ENCODE peak calls at places on chromosomes 4 and X, in eight cellular contexts. P, C, X, H, I, F, E and N are unnamed samples.

GRCh38 chrX:20274121-20274520 is 7.4 kb upstream of the RPS6KA3 start:
- DNase-seq in X (no peak), F (no peak), C (no peak), H (no peak), E (no peak), P (no peak), I (no peak), N (no peak)

GRCh38 chr4:41509411-41510008 is 28.4 kb upstream of the LIMCH1 start:
- DNase-seq in I (peak), E (no peak), X (peak), P (no peak), F (no peak), H (no peak), C (peak), N (peak)

GRCh38 chr4:38189445-38189844 is 229.2 kb downstream of the PTTG2 start:
- DNase-seq in C (no peak), E (no peak), P (no peak), I (peak), X (no peak), H (no peak), F (peak), N (no peak)

GRCh38 chrX:154378059-154378798 is 866 bp upstream of the EMD start:
- DNase-seq in P (no peak), H (peak), E (no peak), X (peak), F (no peak), I (peak), C (no peak), N (peak)

GRCh38 chr4:182382941-182383340 is 139.7 kb downstream of the TENM3 start:
- DNase-seq in C (no peak), P (no peak), H (no peak), I (no peak), X (no peak), F (no peak), E (no peak), N (no peak)

GRCh38 chr4:159398236-159398638 is 295.4 kb downstream of the RAPGEF2 start:
- DNase-seq in H (no peak), F (no peak), P (no peak), C (no peak), I (no peak), X (no peak), E (no peak), N (no peak)

GRCh38 chrX:30831082-30831481 is 58.0 kb downstream of the TAB3 start:
- DNase-seq in P (no peak), F (no peak), X (no peak), E (no peak), C (no peak), H (no peak), I (no peak), N (no peak)

GRCh38 chrX:68988865-68989264 is 160.0 kb downstream of the EFNB1 start:
- DNase-seq in X (no peak), E (no peak), F (no peak), C (no peak), P (no peak), H (no peak), I (no peak), N (no peak)

GRCh38 chrX:30881797-30882196 is 7.3 kb downstream of the TAB3 start:
- DNase-seq in I (no peak), H (no peak), X (no peak), F (no peak), C (no peak), P (no peak), E (no peak), N (no peak)

GRCh38 chr4:22744478-22745062 is 51.8 kb downstream of the GBA3 start:
- DNase-seq in C (no peak), F (no peak), E (no peak), P (no peak), I (no peak), H (no peak), X (no peak), N (no peak)

GRCh38 chrX:21645437-21646220 is 12.5 kb downstream of the KLHL34 start:
- DNase-seq in F (no peak), X (no peak), E (no peak), H (no peak), I (no peak), P (no peak), C (no peak), N (no peak)

GRCh38 chr4:118249890-118250289 is 102.9 kb downstream of the PRSS12 start:
- DNase-seq in P (no peak), C (no peak), H (no peak), I (no peak), F (no peak), X (no peak), E (no peak), N (no peak)

GRCh38 chr4:12499693-12500092 is 984.4 kb downstream of the RAB28 start:
- DNase-seq in I (no peak), X (no peak), E (no peak), F (no peak), C (no peak), H (no peak), P (no peak), N (peak)

GRCh38 chr4:4461850-4462249 is 74.9 kb downstream of the NSG1 start:
- DNase-seq in C (no peak), I (no peak), H (no peak), P (peak), X (no peak), F (no peak), E (no peak), N (no peak)

GRCh38 chr4:175971393-175972179 is 94.1 kb upstream of the WDR17 start:
- DNase-seq in E (no peak), H (no peak), I (no peak), C (no peak), X (no peak), F (peak), P (no peak), N (no peak)

GRCh38 chrX:124300412-124300811 is 32.0 kb upstream of the TEX13D start:
- DNase-seq in I (no peak), F (no peak), H (no peak), P (no peak), X (no peak), E (no peak), C (no peak), N (no peak)

GRCh38 chr4:151573945-151574344 is 165.0 kb downstream of the FHIP1A start:
- DNase-seq in F (no peak), I (no peak), P (no peak), C (no peak), X (no peak), H (no peak), E (no peak), N (no peak)

GRCh38 chrX:84186603-84187358 is 1.2 kb downstream of the RPS6KA6 start:
- DNase-seq in X (peak), E (no peak), I (no peak), P (no peak), H (no peak), C (no peak), F (peak), N (no peak)

GRCh38 chrX:2559124-2559523 is 58.3 kb upstream of the DHRSX start:
- DNase-seq in E (no peak), F (no peak), I (no peak), H (no peak), C (no peak), X (no peak), P (no peak), N (no peak)

GRCh38 chrX:51866156-51866555 is 27.3 kb upstream of the MAGED1 start:
- DNase-seq in E (no peak), I (no peak), P (no peak), F (peak), H (no peak), C (no peak), X (no peak), N (no peak)

GRCh38 chr4:14928035-14928434 is 74.2 kb upstream of the CPEB2 start:
- DNase-seq in C (peak), I (no peak), P (no peak), F (no peak), H (no peak), X (no peak), E (no peak), N (no peak)

GRCh38 chr4:165767671-165768070 is 105.4 kb upstream of the TLL1 start:
- DNase-seq in H (no peak), I (no peak), P (no peak), C (no peak), F (no peak), X (no peak), E (no peak), N (no peak)

GRCh38 chr4:76293705-76294274 is 12.7 kb upstream of the STBD1 start:
- DNase-seq in E (no peak), P (no peak), C (no peak), F (peak), I (no peak), X (no peak), H (no peak), N (no peak)

GRCh38 chrX:17553451-17553850 is 178.5 kb downstream of the NHS start:
- DNase-seq in H (no peak), P (no peak), X (no peak), C (no peak), I (peak), F (peak), E (no peak), N (no peak)